ENCODE peak calls at places on chromosomes 13 and 19, in four cellular contexts. S is cardiac muscle cell, H is ascending aorta, F is brain microvascular endothelial cell. Q is an unnamed sample.

GRCh38 chr19:5953680-5954213 is 24.2 kb downstream of the RANBP3 start:
- DNase-seq in H (no peak), F (peak), S (no peak), Q (no peak)

GRCh38 chr13:113365551-113365971 is 1.6 kb upstream of the GRTP1 start:
- DNase-seq in F (no peak), S (no peak), H (peak), Q (no peak)

GRCh38 chr19:52961981-52962380 is 700 bp downstream of the ZNF816 start:
- DNase-seq in S (no peak), H (no peak), F (peak), Q (no peak)

GRCh38 chr19:50649433-50650391 is at the start of gene C19orf81:
- DNase-seq in H (no peak), F (no peak), S (peak), Q (no peak)

GRCh38 chr13:79128158-79128557 is 277.9 kb downstream of the RBM26 start:
- DNase-seq in F (peak), S (no peak), H (no peak), Q (no peak)

GRCh38 chr19:43395561-43395960 is 19.1 kb upstream of the TEX101 start:
- DNase-seq in H (no peak), F (no peak), S (no peak), Q (no peak)

GRCh38 chr13:100483836-100484381 is 104.7 kb downstream of the GGACT start:
- DNase-seq in H (no peak), S (peak), F (no peak), Q (no peak)

GRCh38 chr13:97340399-97340798 is 93.6 kb upstream of the RAP2A start:
- DNase-seq in S (no peak), F (no peak), H (no peak), Q (no peak)

GRCh38 chr13:33369073-33369472 is 83.5 kb upstream of the STARD13 start:
- DNase-seq in H (no peak), S (no peak), F (no peak), Q (no peak)

GRCh38 chr13:102757006-102757405 is 16.6 kb downstream of the TEX30 start:
- DNase-seq in H (no peak), S (no peak), F (no peak), Q (no peak)

GRCh38 chr19:35013820-35014754 is 14.0 kb downstream of the GRAMD1A start:
- DNase-seq in H (no peak), S (no peak), F (no peak), Q (no peak)

GRCh38 chr13:50679321-50679720 is 164.2 kb downstream of the DLEU7 start:
- DNase-seq in H (no peak), S (no peak), F (peak), Q (no peak)

GRCh38 chr19:42023121-42023942 is 29.3 kb upstream of the ATP1A3 start:
- DNase-seq in S (peak), F (peak), H (no peak), Q (no peak)

GRCh38 chr19:11191273-11191755 is 6.0 kb downstream of the KANK2 start:
- DNase-seq in F (peak), S (no peak), H (peak), Q (peak)

GRCh38 chr13:97631158-97631557 is 197.2 kb downstream of the RAP2A start:
- DNase-seq in H (no peak), S (no peak), F (no peak), Q (no peak)

GRCh38 chr19:20612711-20613316 is 47.2 kb upstream of the ZNF737 start:
- DNase-seq in H (no peak), S (no peak), F (no peak), Q (no peak)

GRCh38 chr13:96940961-96941360 is 53.3 kb downstream of the OXGR1 start:
- DNase-seq in S (no peak), F (no peak), H (no peak), Q (peak)

GRCh38 chr19:18906605-18907519 is 10.9 kb upstream of the CERS1 start:
- DNase-seq in H (no peak), S (no peak), F (no peak), Q (no peak)

GRCh38 chr19:29841559-29842367 is 30.0 kb downstream of the CCNE1 start:
- DNase-seq in S (peak), F (peak), H (no peak), Q (peak)

GRCh38 chr13:87274209-87274819 is 396.9 kb upstream of the SLITRK5 start:
- DNase-seq in F (no peak), H (no peak), S (peak), Q (peak)

GRCh38 chr13:100330662-100331061 is 241.8 kb downstream of the PCCA start:
- DNase-seq in F (no peak), S (no peak), H (no peak), Q (no peak)

GRCh38 chr13:101626925-101627555 is 174.6 kb downstream of the ITGBL1 start:
- DNase-seq in S (no peak), F (no peak), H (no peak), Q (no peak)

GRCh38 chr19:44757735-44758505 is 9.4 kb downstream of the BCL3 start:
- DNase-seq in F (no peak), S (peak), H (peak), Q (peak)

GRCh38 chr19:38735257-38735686 is 9.0 kb downstream of the CAPN12 start:
- DNase-seq in H (no peak), S (peak), F (no peak), Q (peak)

GRCh38 chr19:35938282-35939224 is 2.4 kb downstream of the LRFN3 start:
- DNase-seq in F (no peak), S (no peak), H (no peak), Q (no peak)

GRCh38 chr13:37059136-37059847 is at the start of gene SUPT20H:
- DNase-seq in H (peak), S (peak), F (peak), Q (peak)

GRCh38 chr19:45677351-45678230 is 9.6 kb downstream of the GIPR start:
- DNase-seq in H (peak), F (peak), S (peak), Q (peak)

GRCh38 chr19:37867831-37868230 is 38.6 kb downstream of the WDR87 start:
- DNase-seq in H (no peak), F (peak), S (no peak), Q (peak)

Q was measured in trophoblast cell.